ENCODE peak calls at places on chromosome 11, in six cellular contexts. I is A549, H is tibial nerve, Y is HepG2, R is K562, C is stomach. N is an unnamed sample.

GRCh38 chr11:21142007-21142406 is 472.6 kb downstream of the NELL1 start:
- DNase-seq in I (peak), H (no peak), Y (no peak), R (peak), C (no peak), N (no peak)

GRCh38 chr11:65865550-65866172 is 5.4 kb downstream of the MUS81 start:
- DNase-seq in I (no peak), H (no peak), Y (no peak), R (no peak), C (no peak), N (no peak)

GRCh38 chr11:105670811-105671210 is 60.9 kb downstream of the GRIA4 start:
- DNase-seq in I (no peak), H (no peak), Y (no peak), R (no peak), C (no peak), N (no peak)

GRCh38 chr11:108069947-108070346 is 51.4 kb upstream of the ACAT1 start:
- DNase-seq in I (no peak), H (no peak), Y (no peak), R (no peak), C (no peak), N (no peak)

GRCh38 chr11:35822815-35823495 is 120.9 kb upstream of the LDLRAD3 start:
- DNase-seq in I (no peak), H (no peak), Y (no peak), R (no peak), C (no peak), N (no peak)

GRCh38 chr11:64156235-64157011 is 9.5 kb downstream of the MACROD1 start:
- DNase-seq in I (no peak), H (no peak), Y (peak), R (no peak), C (no peak), N (no peak)

GRCh38 chr11:11789735-11790369 is 51.9 kb upstream of the USP47 start:
- DNase-seq in I (peak), H (peak), Y (no peak), R (peak), C (no peak), N (no peak)

GRCh38 chr11:121762820-121763219 is 310.1 kb upstream of the SORL1-AS1 start:
- DNase-seq in I (no peak), H (no peak), Y (no peak), R (no peak), C (no peak), N (no peak)

GRCh38 chr11:116853461-116854073 is 16.1 kb upstream of the APOA1 start:
- DNase-seq in I (no peak), H (no peak), Y (no peak), R (no peak), C (peak), N (peak)

GRCh38 chr11:38824573-38824972 is 2226.5 kb upstream of the RAG2 start:
- DNase-seq in I (peak), H (no peak), Y (peak), R (peak), C (no peak), N (no peak)

GRCh38 chr11:42407379-42407778 is 904.4 kb upstream of the API5 start:
- DNase-seq in I (no peak), H (no peak), Y (no peak), R (no peak), C (peak), N (no peak)

GRCh38 chr11:123363556-123363955 is 66.5 kb upstream of the GRAMD1B start:
- DNase-seq in I (no peak), H (no peak), Y (no peak), R (no peak), C (no peak), N (no peak)

GRCh38 chr11:14503023-14503422 is 3.4 kb upstream of the COPB1 start:
- DNase-seq in I (no peak), H (no peak), Y (no peak), R (no peak), C (no peak), N (no peak)

GRCh38 chr11:67406969-67407699 is 3.3 kb downstream of the TBC1D10C start:
- DNase-seq in I (no peak), H (no peak), Y (no peak), R (peak), C (no peak), N (no peak)

GRCh38 chr11:110897035-110897434 is 184.8 kb upstream of the ARHGAP20 start:
- DNase-seq in I (no peak), H (no peak), Y (no peak), R (no peak), C (no peak), N (no peak)

GRCh38 chr11:60953781-60954180 is 1.8 kb upstream of the SLC15A3 start:
- DNase-seq in I (no peak), H (no peak), Y (no peak), R (no peak), C (no peak), N (no peak)

GRCh38 chr11:63817758-63818498 is 4.7 kb downstream of the SPINDOC start:
- DNase-seq in I (no peak), H (no peak), Y (no peak), R (no peak), C (no peak), N (no peak)

GRCh38 chr11:121383726-121384125 is 68.4 kb upstream of the SORL1 start:
- DNase-seq in I (no peak), H (no peak), Y (no peak), R (no peak), C (no peak), N (no peak)

GRCh38 chr11:32489464-32489863 is 54.1 kb upstream of the WT1 start:
- DNase-seq in I (peak), H (no peak), Y (no peak), R (peak), C (no peak), N (no peak)

GRCh38 chr11:128343870-128344269 is 243.5 kb downstream of the ETS1 start:
- DNase-seq in I (no peak), H (no peak), Y (no peak), R (no peak), C (no peak), N (no peak)

GRCh38 chr11:7451952-7452507 is 33.3 kb upstream of the OLFML1 start:
- DNase-seq in I (no peak), H (no peak), Y (no peak), R (no peak), C (no peak), N (no peak)

GRCh38 chr11:93712678-93713077 is 28.6 kb downstream of the TAF1D start:
- DNase-seq in I (no peak), H (no peak), Y (no peak), R (no peak), C (no peak), N (no peak)

GRCh38 chr11:28049338-28050216 is 58.4 kb downstream of the KIF18A start:
- DNase-seq in I (peak), H (no peak), Y (no peak), R (no peak), C (no peak), N (no peak)

GRCh38 chr11:87754685-87755084 is 420.6 kb downstream of the RAB38 start:
- DNase-seq in I (no peak), H (no peak), Y (no peak), R (no peak), C (no peak), N (no peak)

GRCh38 chr11:67006029-67006884 is 16.7 kb upstream of the SYT12 start:
- DNase-seq in I (peak), H (peak), Y (peak), R (peak), C (no peak), N (no peak)

GRCh38 chr11:118917488-118918127 is 8.1 kb downstream of the BCL9L start:
- DNase-seq in I (peak), H (peak), Y (peak), R (no peak), C (no peak), N (peak)

GRCh38 chr11:2739531-2740274 is 39.9 kb upstream of the KCNQ1OT1 start:
- DNase-seq in I (no peak), H (no peak), Y (no peak), R (no peak), C (no peak), N (no peak)

GRCh38 chr11:121163658-121164308 is 62.7 kb downstream of the TECTA start:
- DNase-seq in I (no peak), H (no peak), Y (no peak), R (no peak), C (no peak), N (no peak)

GRCh38 chr11:83760942-83761341 is 474.8 kb upstream of the CCDC90B start:
- DNase-seq in I (no peak), H (no peak), Y (no peak), R (no peak), C (no peak), N (no peak)

GRCh38 chr11:96228472-96228871 is 114.5 kb downstream of the MAML2 start:
- DNase-seq in I (peak), H (peak), Y (peak), R (no peak), C (peak), N (peak)

GRCh38 chr11:123145220-123145619 is 49.8 kb downstream of the CLMP start:
- DNase-seq in I (peak), H (peak), Y (peak), R (no peak), C (no peak), N (no peak)

GRCh38 chr11:10476927-10477689 is 22.0 kb downstream of the AMPD3 start:
- DNase-seq in I (no peak), H (no peak), Y (no peak), R (no peak), C (no peak), N (no peak)

GRCh38 chr11:95605271-95605940 is 184.2 kb downstream of the FAM76B start:
- DNase-seq in I (no peak), H (no peak), Y (no peak), R (no peak), C (no peak), N (no peak)

GRCh38 chr11:131811380-131811779 is 441.0 kb downstream of the NTM start:
- DNase-seq in I (no peak), H (no peak), Y (no peak), R (no peak), C (no peak), N (no peak)
- TF ChIP-seq EP300 in I (no peak), H (no peak), Y (no peak), R (no peak), C (no peak), N (no peak)

DNA sequence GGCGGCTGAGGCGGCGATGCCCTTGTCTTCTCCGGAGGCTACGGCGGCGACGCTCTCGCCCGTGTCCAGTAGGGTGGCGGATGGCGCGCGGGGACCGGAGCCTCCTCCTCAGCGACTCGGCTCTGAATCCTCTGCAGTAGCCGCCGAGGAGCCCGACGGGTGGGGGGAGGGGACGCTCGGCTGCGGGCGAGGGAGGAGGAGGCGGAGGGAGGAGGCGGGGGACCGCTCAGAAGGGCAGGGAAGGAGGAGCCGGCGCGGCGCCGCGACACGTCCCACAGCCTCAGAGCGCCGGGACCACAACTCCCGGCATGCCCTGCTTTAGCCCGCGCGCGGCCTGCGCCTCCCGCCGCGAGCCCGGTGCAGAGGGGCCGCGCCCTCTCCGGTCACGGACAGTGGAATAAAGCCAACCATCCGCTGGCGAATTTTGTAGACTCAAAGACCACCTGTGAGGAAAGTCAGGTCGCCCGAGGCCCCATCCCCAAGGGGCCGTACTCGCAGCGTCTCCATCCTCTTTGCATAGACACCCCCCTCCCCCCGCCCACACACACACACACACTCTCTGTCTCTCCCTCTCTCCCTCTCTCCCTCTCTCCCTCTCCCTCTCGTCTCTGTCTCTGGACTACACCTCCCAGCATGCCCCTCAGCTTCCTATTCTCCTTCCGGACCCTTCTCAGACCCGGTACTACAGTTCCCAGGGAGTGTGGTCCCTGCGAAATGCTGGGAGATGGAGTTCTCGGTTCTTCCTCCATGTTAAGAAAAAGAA is at the start of gene FAM168A:
- DNase-seq in I (peak), H (peak), Y (peak), R (peak), C (peak), N (peak)
- TF ChIP-seq EP300 in I (no peak), H (no peak), Y (no peak), R (no peak), C (no peak), N (no peak)

GRCh38 chr11:1460396-1460795 is 26.2 kb downstream of the MOB2 start:
- DNase-seq in I (no peak), H (peak), Y (no peak), R (no peak), C (peak), N (peak)
- TF ChIP-seq EP300 in I (no peak), H (no peak), Y (no peak), R (no peak), C (peak), N (peak)

DNA sequence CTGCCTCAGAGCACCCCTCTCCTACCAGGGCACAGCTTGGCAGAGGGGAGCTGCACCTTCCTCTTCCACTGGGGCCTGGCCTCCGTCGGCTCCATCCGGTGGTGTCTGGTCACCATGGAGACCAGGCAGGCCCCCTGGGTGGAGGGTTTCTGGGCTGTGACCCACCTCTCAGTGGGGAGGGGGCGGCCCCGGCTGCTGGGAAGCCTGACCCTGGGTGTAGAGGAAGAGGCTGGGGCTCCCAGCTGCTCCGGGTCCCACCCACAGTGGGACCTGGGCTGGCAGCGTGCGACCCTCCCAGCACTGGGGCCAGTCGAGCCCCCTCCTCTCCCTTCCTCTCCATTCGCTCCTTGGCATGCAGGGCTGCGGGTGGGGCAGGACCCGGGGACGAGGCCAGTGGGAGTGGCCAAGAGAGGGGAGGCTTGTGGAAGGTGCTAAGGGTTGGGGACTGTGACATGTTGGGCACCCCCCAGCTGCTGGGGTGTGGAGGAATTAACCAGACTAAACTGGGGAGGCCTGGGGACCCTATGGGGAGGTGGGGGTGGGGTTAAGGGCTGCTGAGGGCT is 46.8 kb downstream of the BRSK2 start:
- DNase-seq in I (no peak), H (no peak), Y (no peak), R (no peak), C (no peak), N (no peak)
- TF ChIP-seq EP300 in I (no peak), H (no peak), Y (no peak), R (no peak), C (no peak), N (no peak)

DNA sequence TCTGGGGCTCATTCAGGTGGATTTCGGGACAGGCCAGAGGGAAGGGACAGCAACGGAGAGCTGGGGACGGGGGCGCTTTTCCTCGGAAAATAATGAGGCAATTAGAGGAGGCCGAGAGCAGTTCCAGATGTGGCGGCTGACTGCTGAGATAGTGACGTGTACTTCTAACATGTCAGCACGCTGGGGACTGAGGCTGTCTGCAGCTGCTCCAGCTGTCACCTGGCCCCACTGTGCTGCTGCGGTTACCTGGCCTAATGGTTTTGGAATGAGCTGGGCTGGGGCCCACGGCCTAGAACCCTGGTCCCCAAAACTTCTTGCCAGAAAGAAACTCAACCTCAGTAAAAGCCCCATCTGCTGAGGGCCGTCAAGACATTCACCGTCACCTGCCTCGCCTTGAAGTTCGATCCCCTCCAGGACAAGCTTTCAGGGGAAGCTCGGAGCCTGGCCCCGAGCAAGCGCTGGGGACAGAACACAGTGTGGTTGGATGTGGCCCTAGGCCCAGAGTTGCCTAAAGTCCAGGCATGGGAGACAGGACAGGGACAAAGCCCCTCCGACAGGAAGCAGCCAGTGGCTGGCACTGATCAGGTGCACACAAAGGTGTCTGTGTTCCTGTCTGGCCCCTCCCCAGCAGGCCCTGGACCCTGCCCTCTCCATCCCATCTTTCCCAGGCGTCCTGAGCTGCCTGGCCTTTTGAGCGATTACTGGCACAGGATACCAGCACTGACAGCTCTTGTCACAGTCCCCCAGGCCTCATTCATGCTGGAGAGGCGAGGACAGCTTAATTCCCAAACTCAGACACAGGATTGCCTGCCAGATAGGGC is 22.1 kb downstream of the RPUSD4 start:
- DNase-seq in I (no peak), H (no peak), Y (peak), R (no peak), C (no peak), N (peak)
- TF ChIP-seq EP300 in I (no peak), H (no peak), Y (peak), R (no peak), C (no peak), N (no peak)

GRCh38 chr11:9470765-9471164 is 10.0 kb downstream of the ZNF143 start:
- DNase-seq in I (no peak), H (no peak), Y (no peak), R (no peak), C (no peak), N (no peak)

GRCh38 chr11:9473408-9473807 is 12.6 kb downstream of the ZNF143 start:
- DNase-seq in I (no peak), H (no peak), Y (no peak), R (no peak), C (no peak), N (no peak)
- TF ChIP-seq EP300 in I (no peak), H (no peak), Y (no peak), R (no peak), C (no peak), N (no peak)

GRCh38 chr11:15769203-15769602 is 587.1 kb downstream of the SOX6 start:
- DNase-seq in I (no peak), H (no peak), Y (no peak), R (no peak), C (peak), N (peak)
- TF ChIP-seq EP300 in I (no peak), H (no peak), Y (no peak), R (no peak), C (no peak), N (peak)

DNA sequence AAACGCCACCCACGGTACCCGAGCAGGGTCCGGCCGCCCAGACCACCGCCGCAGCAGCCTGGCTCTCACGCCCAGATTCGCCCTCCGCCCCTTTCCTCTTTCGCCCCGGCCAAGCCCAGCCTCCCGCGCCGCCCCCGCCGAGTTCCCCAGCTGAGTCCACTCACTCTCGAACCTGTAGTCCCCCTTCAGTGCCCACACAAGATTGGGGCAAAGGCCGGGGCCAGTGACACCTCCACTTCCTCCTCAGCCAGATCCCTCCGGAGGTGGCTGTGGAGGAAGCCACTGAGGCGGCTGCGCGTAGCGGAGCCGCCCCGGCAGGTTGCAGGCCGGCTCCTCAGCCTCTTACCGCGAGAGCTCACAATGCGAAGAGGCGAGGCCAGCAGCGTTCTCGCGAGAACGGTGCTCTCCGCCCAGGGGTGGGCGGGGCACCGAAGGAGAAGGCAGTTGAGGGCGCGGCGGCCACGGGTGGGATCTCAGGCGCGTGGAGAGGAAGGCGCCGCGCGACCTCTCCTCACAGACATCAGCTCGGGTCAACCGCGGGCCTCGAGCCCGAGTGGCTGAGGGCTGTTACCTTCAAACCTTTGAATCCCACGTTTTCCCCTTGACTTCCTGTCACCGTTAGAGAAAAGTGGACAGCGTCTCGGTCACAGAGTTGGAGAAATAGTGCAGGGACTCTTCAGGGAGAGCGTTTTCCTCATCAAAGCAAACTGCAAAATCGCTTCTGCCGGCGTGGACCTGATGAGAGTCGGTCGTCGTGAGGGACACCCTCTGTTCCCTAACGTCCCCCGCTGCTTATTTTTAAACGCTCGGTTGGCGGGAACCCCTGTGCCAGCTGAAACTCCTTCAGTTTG is at the start of gene BTBD10:
- DNase-seq in I (peak), H (peak), Y (peak), R (peak), C (peak), N (peak)
- TF ChIP-seq EP300 in I (no peak), H (no peak), Y (no peak), R (peak), C (no peak), N (no peak)

GRCh38 chr11:80320226-80320625 is 879.4 kb upstream of the TENM4 start:
- DNase-seq in I (no peak), H (no peak), Y (no peak), R (no peak), C (no peak), N (no peak)

GRCh38 chr11:80317612-80318011 is 876.8 kb upstream of the TENM4 start:
- DNase-seq in I (no peak), H (no peak), Y (no peak), R (no peak), C (no peak), N (no peak)

GRCh38 chr11:80309301-80309700 is 868.5 kb upstream of the TENM4 start:
- DNase-seq in I (no peak), H (no peak), Y (no peak), R (no peak), C (no peak), N (no peak)

GRCh38 chr11:80320765-80321164 is 879.9 kb upstream of the TENM4 start:
- DNase-seq in I (no peak), H (no peak), Y (no peak), R (no peak), C (no peak), N (no peak)

GRCh38 chr11:80315263-80315662 is 874.4 kb upstream of the TENM4 start:
- DNase-seq in I (no peak), H (no peak), Y (no peak), R (no peak), C (no peak), N (no peak)
- TF ChIP-seq EP300 in I (no peak), H (no peak), Y (no peak), R (no peak), C (no peak), N (no peak)